ENCODE peak calls at places on chromosome 20, in four cellular contexts. Z is NCI-H460, F is amygdala, Y is stromal cell of bone marrow. R is an unnamed sample.

GRCh38 chr20:22762576-22763256 is 178.3 kb upstream of the FOXA2 start:
- DNase-seq in Z (no peak), Y (no peak), F (no peak), R (no peak)

GRCh38 chr20:3889489-3890409 is 562 bp downstream of the PANK2 start:
- DNase-seq in Y (no peak), F (peak), Z (no peak), R (peak)

GRCh38 chr20:1494436-1494835 is 3.2 kb upstream of the SIRPB2 start:
- DNase-seq in Z (no peak), F (no peak), Y (no peak), R (no peak)

GRCh38 chr20:33531047-33531877 is 41.4 kb downstream of the CBFA2T2 start:
- DNase-seq in Z (no peak), F (no peak), Y (peak), R (no peak)

GRCh38 chr20:910840-911770 is 5.0 kb downstream of the ANGPT4 start:
- DNase-seq in Z (no peak), F (no peak), Y (peak), R (no peak)

GRCh38 chr20:50613438-50614169 is 77.7 kb downstream of the RIPOR3 start:
- DNase-seq in Y (no peak), Z (no peak), F (no peak), R (no peak)

GRCh38 chr20:45918182-45918737 is 6.3 kb upstream of the PLTP start:
- DNase-seq in Z (no peak), F (no peak), Y (no peak), R (no peak)

GRCh38 chr20:57361517-57361916 is 10.5 kb downstream of the RAE1 start:
- DNase-seq in Y (peak), Z (no peak), F (no peak), R (no peak)

GRCh38 chr20:49887828-49888340 is 27.4 kb downstream of the SPATA2 start:
- DNase-seq in F (no peak), Z (no peak), Y (no peak), R (no peak)

GRCh38 chr20:21956591-21956990 is 251.1 kb downstream of the PAX1 start:
- DNase-seq in Z (no peak), F (no peak), Y (no peak), R (no peak)

GRCh38 chr20:43432498-43432897 is 25.2 kb upstream of the SRSF6 start:
- DNase-seq in Y (no peak), F (no peak), Z (no peak), R (no peak)

R was measured in NCI-H774.